ENCODE peak calls at places on chromosomes 6 and 20, in six cellular contexts. O is OCI-LY7; F is A549; N is CD8-positive, alpha-beta memory T cell; C is tibial artery; E is PC-3. D is an unnamed sample.
A peak's percentile ranks its signal among the peaks of the same experiment; 100 is the strongest.

GRCh38 chr6:62923728-62924127 is 287.5 kb upstream of the FKBP1C start:
- DNase-seq in O (no peak), F (no peak), N (no peak), C (no peak), E (no peak), D (no peak)

GRCh38 chr20:24382330-24382729 is 87.1 kb upstream of the SYNDIG1 start:
- DNase-seq in O (no peak), F (no peak), N (no peak), C (no peak), E (no peak), D (no peak)

GRCh38 chr6:157755752-157756411 is 67.2 kb upstream of the SNX9 start:
- DNase-seq in O (no peak), F (no peak), N (no peak), C (no peak), E (no peak), D (no peak)

GRCh38 chr6:72619883-72620696 is 1.8 kb upstream of the KCNQ5 start:
- DNase-seq in O (peak; percentile 66), F (no peak), N (peak; percentile 73), C (peak; percentile 41), E (no peak), D (peak; percentile 90)

GRCh38 chr20:25076201-25076600 is 5.7 kb downstream of the VSX1 start:
- DNase-seq in O (no peak), F (no peak), N (no peak), C (no peak), E (peak; percentile 38), D (no peak)

GRCh38 chr6:158018851-158019361 is 37.2 kb downstream of the SYNJ2 start:
- DNase-seq in O (no peak), F (no peak), N (no peak), C (no peak), E (no peak), D (no peak)

GRCh38 chr6:112806163-112806900 is 459.2 kb downstream of the RFPL4B start:
- DNase-seq in O (no peak), F (no peak), N (no peak), C (no peak), E (no peak), D (no peak)

GRCh38 chr20:50020283-50020682 is 37.5 kb downstream of the SNAI1 start:
- DNase-seq in O (no peak), F (peak; percentile 55), N (no peak), C (no peak), E (peak; percentile 68), D (peak; percentile 79)

GRCh38 chr6:64984947-64985346 is 722.1 kb downstream of the EYS start:
- DNase-seq in O (no peak), F (no peak), N (no peak), C (no peak), E (no peak), D (no peak)

GRCh38 chr6:28863607-28864320 is 60.0 kb downstream of the TRIM27 start:
- DNase-seq in O (peak; percentile 79), F (peak; percentile 87), N (peak; percentile 90), C (peak; percentile 66), E (peak; percentile 91), D (peak; percentile 86)

GRCh38 chr6:155493694-155494143 is 38.1 kb upstream of the NOX3 start:
- DNase-seq in O (peak; percentile 20), F (peak; percentile 94), N (no peak), C (peak; percentile 80), E (peak; percentile 95), D (peak; percentile 21)

GRCh38 chr6:170291271-170292110 is 613 bp upstream of the DLL1 start:
- DNase-seq in O (peak; percentile 23), F (no peak), N (peak; percentile 66), C (peak; percentile 63), E (peak; percentile 27), D (peak; percentile 94)

GRCh38 chr6:107666084-107666981 is 157.8 kb downstream of the SCML4 start:
- DNase-seq in O (no peak), F (no peak), N (no peak), C (no peak), E (peak; percentile 78), D (no peak)

GRCh38 chr6:11241793-11242201 is 9.3 kb upstream of the NEDD9 start:
- DNase-seq in O (no peak), F (no peak), N (no peak), C (peak; percentile 81), E (no peak), D (no peak)

GRCh38 chr6:56549014-56549413 is 93.7 kb downstream of the DST start:
- DNase-seq in O (peak; percentile 29), F (no peak), N (no peak), C (no peak), E (peak; percentile 60), D (no peak)

GRCh38 chr20:6632187-6632586 is 135.3 kb upstream of the BMP2 start:
- DNase-seq in O (no peak), F (no peak), N (no peak), C (no peak), E (no peak), D (peak; percentile 33)

GRCh38 chr20:23200914-23201313 is 114.8 kb upstream of the CD93 start:
- DNase-seq in O (no peak), F (peak; percentile 66), N (no peak), C (no peak), E (peak; percentile 70), D (peak; percentile 44)

GRCh38 chr6:12233693-12234551 is 56.2 kb upstream of the EDN1 start:
- DNase-seq in O (peak; percentile 69), F (peak; percentile 71), N (peak; percentile 48), C (no peak), E (peak; percentile 90), D (peak; percentile 72)

GRCh38 chr6:43635387-43636311 is at the start of gene MAD2L1BP:
- DNase-seq in O (peak; percentile 89), F (peak; percentile 73), N (peak; percentile 89), C (peak; percentile 79), E (peak; percentile 74), D (peak; percentile 93)

GRCh38 chr6:156972145-156972544 is 195.0 kb downstream of the ARID1B start:
- DNase-seq in O (no peak), F (no peak), N (no peak), C (no peak), E (no peak), D (no peak)

GRCh38 chr6:20319520-20320357 is 81.9 kb upstream of the E2F3 start:
- DNase-seq in O (peak; percentile 82), F (no peak), N (peak; percentile 90), C (peak; percentile 30), E (no peak), D (peak; percentile 92)

GRCh38 chr6:22789315-22789714 is 219.9 kb downstream of the HDGFL1 start:
- DNase-seq in O (no peak), F (no peak), N (no peak), C (no peak), E (no peak), D (no peak)

GRCh38 chr6:13355043-13355945 is 27.0 kb upstream of the TBC1D7 start:
- DNase-seq in O (peak; percentile 45), F (no peak), N (peak; percentile 48), C (no peak), E (peak; percentile 95), D (peak; percentile 51)

GRCh38 chr6:44042261-44043035 is 84.8 kb downstream of the MRPL14 start:
- DNase-seq in O (no peak), F (no peak), N (peak; percentile 29), C (no peak), E (no peak), D (no peak)

GRCh38 chr6:85995339-85996033 is 352.8 kb upstream of the SYNCRIP start:
- DNase-seq in O (no peak), F (no peak), N (no peak), C (no peak), E (no peak), D (no peak)

GRCh38 chr20:5864873-5865582 is 85.3 kb downstream of the TRMT6 start:
- DNase-seq in O (no peak), F (peak; percentile 37), N (peak; percentile 55), C (no peak), E (peak; percentile 58), D (peak; percentile 40)

GRCh38 chr20:54479138-54479906 is 3.9 kb downstream of the DOK5 start:
- DNase-seq in O (no peak), F (peak; percentile 24), N (no peak), C (no peak), E (peak; percentile 22), D (peak; percentile 12)

GRCh38 chr6:168368971-168369370 is 49.4 kb upstream of the DACT2 start:
- DNase-seq in O (no peak), F (no peak), N (no peak), C (peak; percentile 11), E (no peak), D (no peak)

GRCh38 chr6:87070750-87071149 is 24.2 kb downstream of the CGA start:
- DNase-seq in O (no peak), F (no peak), N (no peak), C (no peak), E (no peak), D (no peak)
- H3K4me3 ChIP-seq in O (no peak overlapping the region), F (no peak overlapping the region), N (no peak overlapping the region), C (no peak overlapping the region), E (no peak overlapping the region), D (no peak overlapping the region)

GRCh38 chr6:142030115-142030619 is 102.6 kb upstream of the GJE1 start:
- DNase-seq in O (no peak), F (no peak), N (no peak), C (no peak), E (no peak), D (no peak)
- H3K4me3 ChIP-seq in O (no peak overlapping the region), F (no peak overlapping the region), N (no peak overlapping the region), C (no peak overlapping the region), E (no peak overlapping the region), D (no peak overlapping the region)

GRCh38 chr20:47691632-47692031 is 93.6 kb downstream of the SULF2 start:
- DNase-seq in O (no peak), F (no peak), N (no peak), C (no peak), E (peak; percentile 22), D (peak; percentile 48)
- H3K4me3 ChIP-seq in O (no peak overlapping the region), F (no peak overlapping the region), N (no peak overlapping the region), C (no peak overlapping the region), E (no peak overlapping the region), D (no peak overlapping the region)

DNA sequence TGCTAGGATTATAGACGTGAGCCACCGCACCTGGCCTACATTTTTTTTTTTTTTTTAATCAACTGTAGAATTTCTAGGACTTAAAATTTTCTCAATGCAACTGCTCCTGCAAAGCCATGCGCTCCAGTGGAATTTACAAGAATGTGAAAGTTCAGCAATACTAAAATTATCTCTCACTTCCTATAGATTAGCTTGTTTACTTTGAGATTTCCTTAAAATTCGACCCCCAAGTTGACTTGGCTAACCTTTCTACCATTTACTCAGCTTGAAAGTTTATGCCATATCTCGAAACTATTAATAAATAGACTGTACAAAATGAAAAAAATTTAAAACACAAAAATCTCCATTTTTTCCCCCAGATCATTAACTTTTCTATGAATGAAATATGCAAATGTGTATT is 64.3 kb downstream of the ZBTB2 start:
- DNase-seq in O (no peak), F (no peak), N (no peak), C (no peak), E (no peak), D (no peak)
- H3K4me3 ChIP-seq in O (no peak overlapping the region), F (peak overlapping the region; percentile 72), N (no peak overlapping the region), C (no peak overlapping the region), E (peak overlapping the region; percentile 89), D (no peak overlapping the region)

GRCh38 chr20:16729080-16729479 is 746 bp upstream of the SNRPB2 start:
- DNase-seq in O (no peak), F (no peak), N (no peak), C (no peak), E (no peak), D (no peak)
- H3K4me3 ChIP-seq in O (peak overlapping the region; percentile 95), F (peak overlapping the region; percentile 95), N (peak overlapping the region; percentile 94), C (peak overlapping the region; percentile 84), E (no peak overlapping the region), D (peak overlapping the region; percentile 95)

GRCh38 chr6:137707590-137708360 is 159.3 kb upstream of the TNFAIP3 start:
- DNase-seq in O (peak; percentile 87), F (peak; percentile 79), N (peak; percentile 94), C (peak; percentile 73), E (peak; percentile 73), D (peak; percentile 91)
- H3K4me3 ChIP-seq in O (no peak overlapping the region), F (no peak overlapping the region), N (peak overlapping the region; percentile 20), C (no peak overlapping the region), E (peak overlapping the region; percentile 29), D (no peak overlapping the region)

GRCh38 chr6:146914563-146915483 is 289.4 kb upstream of the STXBP5 start:
- DNase-seq in O (no peak), F (peak; percentile 82), N (no peak), C (peak; percentile 54), E (peak; percentile 90), D (peak; percentile 89)
- H3K4me3 ChIP-seq in O (no peak overlapping the region), F (peak overlapping the region; percentile 36), N (no peak overlapping the region), C (peak overlapping the region; percentile 36), E (peak overlapping the region; percentile 58), D (peak overlapping the region; percentile 64)